ENCODE peak calls at places on chromosomes 5 and 9, in ten cellular contexts. B is testis; D is skeletal muscle cell; A is thyroid gland; P is small intestine; H is naive thymus-derived CD4-positive, alpha-beta T cell; I is GM23248; J is trophoblast cell; Q is heart left ventricle; Z is astrocyte of the cerebellum. L is an unnamed sample.
A peak's percentile ranks its signal among the peaks of the same experiment; 100 is the strongest.

GRCh38 chr9:133821606-133822438 is 83.7 kb upstream of the SARDH start:
- DNase-seq in B (no peak), D (no peak), A (no peak), P (no peak), H (no peak), I (no peak), J (no peak), Q (no peak), Z (peak; percentile 82), L (no peak)

GRCh38 chr5:68068204-68068603 is 147.4 kb upstream of the PIK3R1 start:
- DNase-seq in B (no peak), D (no peak), A (no peak), P (no peak), H (no peak), I (peak; percentile 77), J (peak; percentile 23), Q (no peak), Z (no peak), L (no peak)

GRCh38 chr9:112366591-112366990 is 13.3 kb upstream of the HSDL2 start:
- DNase-seq in B (no peak), D (no peak), A (no peak), P (no peak), H (no peak), I (no peak), J (peak; percentile 31), Q (no peak), Z (no peak), L (no peak)

GRCh38 chr5:139481580-139482049 is 943 bp downstream of the STING1 start:
- DNase-seq in B (no peak), D (no peak), A (no peak), P (no peak), H (no peak), I (peak; percentile 79), J (no peak), Q (peak; percentile 51), Z (no peak), L (no peak)

GRCh38 chr5:61274561-61274960 is 57.5 kb upstream of the ZSWIM6 start:
- DNase-seq in B (no peak), D (peak; percentile 30), A (no peak), P (no peak), H (no peak), I (peak; percentile 36), J (peak; percentile 81), Q (no peak), Z (no peak), L (no peak)

GRCh38 chr5:143106175-143106574 is 297.3 kb downstream of the NR3C1 start:
- DNase-seq in B (no peak), D (peak; percentile 69), A (peak; percentile 13), P (peak; percentile 51), H (no peak), I (peak; percentile 64), J (peak; percentile 27), Q (peak; percentile 38), Z (peak; percentile 15), L (peak; percentile 60)

GRCh38 chr9:134366223-134367031 is 40.2 kb downstream of the RXRA start:
- DNase-seq in B (peak; percentile 95), D (peak; percentile 62), A (peak; percentile 95), P (peak; percentile 88), H (no peak), I (peak; percentile 97), J (peak; percentile 59), Q (peak; percentile 90), Z (peak; percentile 71), L (peak; percentile 86)

GRCh38 chr9:7858166-7858565 is 58.6 kb upstream of the DMAC1 start:
- DNase-seq in B (no peak), D (no peak), A (no peak), P (no peak), H (no peak), I (no peak), J (no peak), Q (no peak), Z (no peak), L (no peak)

GRCh38 chr9:6214903-6215302 is 704 bp upstream of the IL33 start:
- DNase-seq in B (no peak), D (peak; percentile 45), A (no peak), P (no peak), H (no peak), I (peak; percentile 82), J (no peak), Q (no peak), Z (no peak), L (no peak)

GRCh38 chr9:69564557-69564956 is 107.6 kb downstream of the APBA1 start:
- DNase-seq in B (no peak), D (no peak), A (no peak), P (no peak), H (no peak), I (peak; percentile 29), J (no peak), Q (no peak), Z (no peak), L (no peak)

DNA sequence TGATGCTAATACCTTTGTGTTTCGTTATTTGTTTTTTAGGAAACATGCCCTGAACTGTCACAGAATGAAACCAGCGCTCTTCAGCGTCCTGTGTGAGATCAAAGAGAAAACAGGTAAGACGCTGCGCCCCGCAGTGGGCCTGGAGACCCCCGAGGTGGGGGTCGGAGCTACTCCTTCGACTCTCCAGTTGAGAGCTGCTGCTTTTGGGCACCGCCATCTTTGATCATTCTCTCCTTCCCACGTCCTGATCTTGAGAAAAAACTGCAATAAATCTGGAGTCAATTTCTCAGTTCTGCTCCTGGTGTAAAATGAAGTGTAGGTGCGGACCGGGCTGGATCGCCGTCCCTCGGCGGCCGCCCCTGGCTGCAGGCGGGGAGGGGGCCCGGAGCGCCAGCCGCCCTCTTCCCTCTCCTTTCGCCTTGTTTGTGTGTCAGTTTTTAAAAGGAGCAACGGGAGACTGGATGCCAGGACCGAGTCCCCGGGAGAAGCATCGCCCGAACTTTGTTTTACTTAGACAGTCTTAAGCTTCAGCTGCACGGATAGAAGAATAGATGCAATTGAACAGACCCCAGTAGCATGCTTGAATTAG is 1.4 kb downstream of the PBX3 start:
- DNase-seq in B (peak; percentile 36), D (no peak), A (peak; percentile 23), P (no peak), H (peak; percentile 10), I (peak; percentile 34), J (no peak), Q (peak; percentile 10), Z (no peak), L (no peak)
- H3K4me3 ChIP-seq in B (peak overlapping the region; percentile 78), D (peak overlapping the region; percentile 89), A (peak overlapping the region; percentile 72), P (peak overlapping the region; percentile 66), H (peak overlapping the region; percentile 83), I (peak overlapping the region; percentile 88), J (peak overlapping the region; percentile 90), Q (peak overlapping the region; percentile 69), Z (peak overlapping the region; percentile 88), L (peak overlapping the region; percentile 96)

GRCh38 chr5:138464388-138465287 is 641 bp upstream of the EGR1 start:
- DNase-seq in B (peak; percentile 98), D (peak; percentile 96), A (peak; percentile 98), P (peak; percentile 99), H (peak; percentile 97), I (peak; percentile 99), J (peak; percentile 99), Q (peak; percentile 97), Z (peak; percentile 98), L (peak; percentile 99)
- H3K4me3 ChIP-seq in B (peak overlapping the region; percentile 75), D (peak overlapping the region; percentile 76), A (peak overlapping the region; percentile 91), P (peak overlapping the region; percentile 84), H (peak overlapping the region; percentile 95), I (peak overlapping the region; percentile 85), J (peak overlapping the region; percentile 92), Q (peak overlapping the region; percentile 94), Z (peak overlapping the region; percentile 74), L (peak overlapping the region; percentile 62)

DNA sequence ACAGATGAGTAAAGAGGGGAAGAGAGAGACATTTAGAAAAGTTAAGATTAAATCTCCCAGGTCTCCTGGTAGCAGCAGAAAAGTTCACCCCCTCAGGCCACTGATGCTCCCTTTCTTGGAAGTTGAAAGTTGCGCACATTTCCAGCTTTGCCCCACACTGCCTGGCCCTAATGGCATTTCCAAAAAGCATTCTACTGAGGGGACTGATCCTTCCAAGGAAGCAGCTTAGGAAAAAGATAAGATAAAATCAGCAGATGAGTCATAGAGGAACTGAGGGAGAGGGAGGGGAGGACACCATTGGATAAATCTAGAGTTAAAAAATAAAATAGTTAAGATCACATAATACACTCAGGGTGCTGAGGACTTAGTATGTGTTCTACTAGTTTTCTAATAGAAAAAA is 67.6 kb upstream of the SLC12A2 start:
- DNase-seq in B (no peak), D (no peak), A (no peak), P (no peak), H (no peak), I (peak; percentile 6), J (peak; percentile 90), Q (no peak), Z (no peak), L (no peak)
- H3K4me3 ChIP-seq in B (no peak overlapping the region), D (no peak overlapping the region), A (no peak overlapping the region), P (no peak overlapping the region), H (no peak overlapping the region), I (no peak overlapping the region), J (no peak overlapping the region), Q (no peak overlapping the region), Z (no peak overlapping the region), L (no peak overlapping the region)

DNA sequence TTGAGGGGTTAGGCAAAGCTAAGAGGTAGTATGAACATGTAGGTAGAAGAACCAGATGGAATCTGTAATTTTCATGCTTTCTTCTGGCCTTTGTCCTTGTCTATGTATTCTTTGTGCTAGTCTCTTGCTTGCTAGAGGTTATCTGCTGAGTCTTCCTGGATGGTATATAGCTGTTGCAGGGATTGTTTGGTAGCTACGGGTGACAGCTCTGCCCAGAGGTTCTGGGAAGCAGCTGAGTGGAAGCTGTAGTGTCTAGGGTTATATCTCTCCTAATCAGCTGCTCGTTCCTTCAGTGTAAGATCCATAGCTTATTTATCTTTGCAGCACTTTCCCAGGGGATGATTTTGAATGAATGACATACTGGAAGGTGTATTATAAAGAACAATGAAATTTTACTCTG is 100.3 kb downstream of the ATG10 start:
- DNase-seq in B (no peak), D (no peak), A (no peak), P (no peak), H (no peak), I (no peak), J (no peak), Q (no peak), Z (no peak), L (no peak)
- H3K4me3 ChIP-seq in B (no peak overlapping the region), D (no peak overlapping the region), A (no peak overlapping the region), P (no peak overlapping the region), H (no peak overlapping the region), I (no peak overlapping the region), J (no peak overlapping the region), Q (no peak overlapping the region), Z (no peak overlapping the region), L (no peak overlapping the region)

L was measured in pancreas.